ENCODE peak calls at places on chromosomes 13 and 19, in four cellular contexts. One of them, this sample, is unnamed.

GRCh38 chr19:43713208-43713607 is 2.7 kb upstream of the IRGC start:
- DNase-seq in IMR-90: no peak
- DNase-seq in GM12878: no peak
- DNase-seq in H1: no peak
- DNase-seq in this sample: no peak

GRCh38 chr13:80742027-80742426 is 401.1 kb upstream of the SPRY2 start:
- DNase-seq in IMR-90: no peak
- DNase-seq in GM12878: no peak
- DNase-seq in H1: no peak
- DNase-seq in this sample: no peak

GRCh38 chr13:31433201-31433600 is 233.4 kb downstream of the B3GLCT start:
- DNase-seq in IMR-90: no peak
- DNase-seq in GM12878: no peak
- DNase-seq in H1: no peak
- DNase-seq in this sample: no peak

GRCh38 chr13:68232351-68233130 is 1002.4 kb upstream of the PCDH9 start:
- DNase-seq in IMR-90: no peak
- DNase-seq in GM12878: no peak
- DNase-seq in H1: no peak
- DNase-seq in this sample: no peak

GRCh38 chr13:100594731-100595130 is 6.1 kb upstream of the GGACT start:
- DNase-seq in IMR-90: no peak
- DNase-seq in GM12878: no peak
- DNase-seq in H1: no peak
- DNase-seq in this sample: no peak

GRCh38 chr13:100536643-100537180 is 51.9 kb downstream of the GGACT start:
- DNase-seq in IMR-90: no peak
- DNase-seq in GM12878: no peak
- DNase-seq in H1: no peak
- DNase-seq in this sample: no peak

GRCh38 chr13:50369646-50370045 is 354.4 kb downstream of the KCNRG start:
- DNase-seq in IMR-90: no peak
- DNase-seq in GM12878: no peak
- DNase-seq in H1: no peak
- DNase-seq in this sample: no peak

GRCh38 chr19:35935911-35936737 is at the start of gene LRFN3:
- DNase-seq in IMR-90: peak; percentile 66
- DNase-seq in GM12878: no peak
- DNase-seq in H1: no peak
- DNase-seq in this sample: peak; percentile 57

GRCh38 chr19:17496337-17496997 is 15.0 kb upstream of the PGLS start:
- DNase-seq in IMR-90: peak; percentile 52
- DNase-seq in GM12878: peak; percentile 63
- DNase-seq in H1: peak; percentile 84
- DNase-seq in this sample: peak; percentile 71

GRCh38 chr19:19628499-19629134 is 597 bp upstream of the LPAR2 start:
- DNase-seq in IMR-90: peak; percentile 48
- DNase-seq in GM12878: no peak
- DNase-seq in H1: peak; percentile 73
- DNase-seq in this sample: peak; percentile 61

GRCh38 chr19:43776285-43776684 is 4.5 kb downstream of the KCNN4 start:
- DNase-seq in IMR-90: no peak
- DNase-seq in GM12878: no peak
- DNase-seq in H1: no peak
- DNase-seq in this sample: no peak

GRCh38 chr19:1837625-1838105 is 10.6 kb downstream of the REXO1 start:
- DNase-seq in IMR-90: no peak
- DNase-seq in GM12878: no peak
- DNase-seq in H1: no peak
- DNase-seq in this sample: no peak

GRCh38 chr19:1843116-1843515 is 5.2 kb downstream of the REXO1 start:
- DNase-seq in IMR-90: no peak
- DNase-seq in GM12878: no peak
- DNase-seq in H1: no peak
- DNase-seq in this sample: no peak

GRCh38 chr19:1839658-1840540 is 8.4 kb downstream of the REXO1 start:
- DNase-seq in IMR-90: no peak
- DNase-seq in GM12878: no peak
- DNase-seq in H1: no peak
- DNase-seq in this sample: no peak

GRCh38 chr19:1841209-1841924 is 6.9 kb downstream of the REXO1 start:
- DNase-seq in IMR-90: no peak
- DNase-seq in GM12878: no peak
- DNase-seq in H1: no peak
- DNase-seq in this sample: no peak

GRCh38 chr19:1840541-1841115 is 7.7 kb downstream of the REXO1 start:
- DNase-seq in IMR-90: no peak
- DNase-seq in GM12878: no peak
- DNase-seq in H1: no peak
- DNase-seq in this sample: no peak
- TF ChIP-seq RAD21 in IMR-90: no peak
- TF ChIP-seq RAD21 in GM12878: no peak
- TF ChIP-seq RAD21 in H1: no peak
- TF ChIP-seq RAD21 in this sample: no peak

GRCh38 chr13:111646464-111646855 is 326.0 kb downstream of the TEX29 start:
- DNase-seq in IMR-90: no peak
- DNase-seq in GM12878: no peak
- DNase-seq in H1: no peak
- DNase-seq in this sample: no peak

GRCh38 chr13:111652676-111653075 is 332.2 kb downstream of the TEX29 start:
- DNase-seq in IMR-90: no peak
- DNase-seq in GM12878: no peak
- DNase-seq in H1: no peak
- DNase-seq in this sample: no peak

GRCh38 chr13:111645598-111646463 is 325.4 kb downstream of the TEX29 start:
- DNase-seq in IMR-90: no peak
- DNase-seq in GM12878: no peak
- DNase-seq in H1: no peak
- DNase-seq in this sample: no peak

GRCh38 chr13:111654531-111654930 is 334.1 kb downstream of the TEX29 start:
- DNase-seq in IMR-90: no peak
- DNase-seq in GM12878: no peak
- DNase-seq in H1: no peak
- DNase-seq in this sample: no peak

GRCh38 chr13:111650626-111651025 is 330.2 kb downstream of the TEX29 start:
- DNase-seq in IMR-90: no peak
- DNase-seq in GM12878: no peak
- DNase-seq in H1: no peak
- DNase-seq in this sample: no peak
- TF ChIP-seq RAD21 in IMR-90: no peak
- TF ChIP-seq RAD21 in GM12878: no peak
- TF ChIP-seq RAD21 in H1: no peak
- TF ChIP-seq RAD21 in this sample: no peak

GRCh38 chr13:77358001-77358400 is 31.1 kb upstream of the MYCBP2 start:
- DNase-seq in IMR-90: no peak
- DNase-seq in GM12878: no peak
- DNase-seq in H1: no peak
- DNase-seq in this sample: no peak

GRCh38 chr13:77351326-77351725 is 24.4 kb upstream of the MYCBP2 start:
- DNase-seq in IMR-90: no peak
- DNase-seq in GM12878: no peak
- DNase-seq in H1: no peak
- DNase-seq in this sample: no peak

GRCh38 chr13:77356155-77356554 is 29.3 kb upstream of the MYCBP2 start:
- DNase-seq in IMR-90: no peak
- DNase-seq in GM12878: no peak
- DNase-seq in H1: no peak
- DNase-seq in this sample: no peak

GRCh38 chr13:77349365-77349764 is 22.5 kb upstream of the MYCBP2 start:
- DNase-seq in IMR-90: no peak
- DNase-seq in GM12878: no peak
- DNase-seq in H1: no peak
- DNase-seq in this sample: no peak

GRCh38 chr13:77353980-77354379 is 27.1 kb upstream of the MYCBP2 start:
- DNase-seq in IMR-90: no peak
- DNase-seq in GM12878: no peak
- DNase-seq in H1: no peak
- DNase-seq in this sample: no peak
- TF ChIP-seq RAD21 in IMR-90: no peak
- TF ChIP-seq RAD21 in GM12878: no peak
- TF ChIP-seq RAD21 in H1: no peak
- TF ChIP-seq RAD21 in this sample: no peak

DNA sequence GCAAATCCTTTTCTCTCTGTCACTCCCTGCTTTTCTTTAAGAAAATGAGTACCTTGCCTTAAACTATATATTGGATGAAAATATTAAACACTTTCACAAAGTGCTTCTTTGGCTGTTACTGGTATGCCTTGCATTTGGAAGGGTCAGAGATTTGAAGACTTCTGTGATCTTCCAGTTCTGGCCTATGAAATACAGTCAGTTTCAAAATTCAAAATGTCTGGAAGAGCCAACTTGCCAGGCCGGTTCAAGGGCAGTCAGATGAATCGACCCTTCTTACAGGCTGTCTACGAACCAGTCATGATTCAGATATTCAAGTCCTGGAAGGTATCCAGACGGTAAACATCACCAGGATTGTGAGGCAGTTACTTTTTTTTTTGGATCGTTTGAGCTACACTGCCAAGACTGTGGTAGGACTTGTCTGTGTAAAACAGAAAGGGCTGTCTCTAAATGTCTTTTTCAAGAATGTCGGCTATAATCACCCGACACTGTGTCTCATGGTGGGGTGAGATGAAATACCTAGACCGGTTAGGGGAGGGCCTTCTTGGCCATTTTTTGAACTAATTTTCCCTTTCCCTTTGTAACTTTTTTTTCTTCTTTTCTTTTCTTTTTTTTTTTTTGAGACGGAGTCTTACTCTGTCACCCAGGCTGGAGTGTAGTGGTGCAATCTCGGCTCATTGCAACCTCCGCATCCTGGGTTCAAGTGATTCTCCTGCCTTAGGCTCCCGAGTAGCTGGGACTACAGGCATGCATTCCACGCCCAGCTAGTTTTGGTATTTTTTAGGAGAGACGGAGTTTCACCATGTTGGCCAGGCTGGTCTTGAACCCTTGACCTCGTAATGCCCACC is 11.2 kb downstream of the ACTN4 start:
- DNase-seq in IMR-90: peak; percentile 100
- DNase-seq in GM12878: no peak
- DNase-seq in H1: no peak
- DNase-seq in this sample: peak; percentile 83
- TF ChIP-seq RAD21 in IMR-90: peak; percentile 30
- TF ChIP-seq RAD21 in GM12878: no peak
- TF ChIP-seq RAD21 in H1: no peak
- TF ChIP-seq RAD21 in this sample: no peak

DNA sequence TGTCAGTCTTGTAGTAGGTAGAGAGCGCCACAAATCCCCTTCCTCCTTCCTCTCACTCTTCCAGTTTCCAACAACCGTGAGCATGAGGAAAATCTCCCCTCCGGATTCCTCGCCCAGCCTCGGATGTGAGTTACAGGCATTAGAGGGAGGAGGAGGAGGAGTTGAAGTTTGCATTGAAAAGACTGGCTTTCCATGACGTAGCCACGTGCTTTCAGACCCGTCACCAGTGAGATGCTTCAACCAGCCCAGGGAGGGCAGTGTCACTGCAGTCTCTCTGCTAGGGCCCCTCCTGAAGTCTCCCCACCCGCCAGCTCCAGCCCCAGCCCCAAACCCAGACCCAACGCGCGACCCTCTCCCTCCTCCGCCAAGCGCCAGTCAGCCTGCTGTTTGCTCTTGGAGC is 444 bp upstream of the FGF14 start:
- DNase-seq in IMR-90: peak; percentile 39
- DNase-seq in GM12878: no peak
- DNase-seq in H1: peak; percentile 51
- DNase-seq in this sample: no peak
- TF ChIP-seq RAD21 in IMR-90: no peak
- TF ChIP-seq RAD21 in GM12878: no peak
- TF ChIP-seq RAD21 in H1: peak; percentile 36
- TF ChIP-seq RAD21 in this sample: no peak

GRCh38 chr13:33125821-33126570 is 109.8 kb downstream of the KL start:
- DNase-seq in IMR-90: peak; percentile 97
- DNase-seq in GM12878: no peak
- DNase-seq in H1: peak; percentile 51
- DNase-seq in this sample: peak; percentile 87
- TF ChIP-seq RAD21 in IMR-90: peak; percentile 9
- TF ChIP-seq RAD21 in GM12878: no peak
- TF ChIP-seq RAD21 in H1: no peak
- TF ChIP-seq RAD21 in this sample: peak; percentile 29

DNA sequence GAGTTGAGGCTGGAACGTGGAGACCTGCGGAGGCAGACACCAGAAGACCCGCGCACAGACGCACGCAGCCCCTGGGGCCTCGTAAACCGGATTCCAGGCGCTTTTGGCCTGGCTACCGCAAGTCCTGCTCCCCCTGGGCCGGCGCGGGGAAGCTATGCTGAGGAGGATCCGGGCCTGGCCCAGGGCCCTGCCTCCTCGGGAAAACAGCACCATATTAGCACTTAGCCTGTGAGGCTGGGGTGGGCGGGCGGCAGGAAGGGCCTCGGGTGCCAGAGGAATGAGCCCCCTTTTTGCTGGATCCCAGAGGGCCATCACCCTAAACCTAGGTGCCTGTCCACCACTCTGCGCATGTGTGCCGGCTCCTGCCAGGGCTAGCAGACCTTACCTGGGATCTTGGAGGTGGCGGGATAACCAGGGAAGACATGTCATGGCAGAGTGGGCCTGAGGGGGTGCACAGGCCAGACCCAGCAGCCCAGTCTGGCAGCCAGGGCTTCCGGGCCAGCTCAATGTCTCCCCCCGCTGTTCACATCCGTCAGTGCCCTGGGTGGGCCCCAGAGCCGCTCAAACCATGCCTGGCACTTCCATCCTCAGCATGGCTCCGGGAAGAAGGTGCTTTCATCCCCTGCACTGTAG is 7.3 kb downstream of the ELOF1 start:
- DNase-seq in IMR-90: no peak
- DNase-seq in GM12878: no peak
- DNase-seq in H1: no peak
- DNase-seq in this sample: no peak
- TF ChIP-seq RAD21 in IMR-90: peak; percentile 47
- TF ChIP-seq RAD21 in GM12878: peak; percentile 30
- TF ChIP-seq RAD21 in H1: peak; percentile 73
- TF ChIP-seq RAD21 in this sample: peak; percentile 61

DNA sequence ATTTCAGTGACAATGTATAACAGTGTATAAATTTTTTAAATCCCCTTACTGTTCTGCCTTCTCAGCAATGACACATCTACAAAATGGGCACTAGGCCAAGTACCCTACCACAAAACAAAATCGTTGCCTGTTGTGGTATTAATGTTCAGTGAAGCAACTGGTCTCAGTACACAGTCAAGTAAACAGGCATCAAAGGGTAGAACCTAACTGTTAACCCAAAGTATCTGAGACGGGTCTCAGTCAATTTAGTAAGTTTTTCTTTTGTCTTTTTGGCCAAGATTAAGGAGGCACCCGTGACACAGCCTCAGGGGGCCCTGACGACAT is 67.4 kb downstream of the SUCLA2 start:
- DNase-seq in IMR-90: peak; percentile 17
- DNase-seq in GM12878: no peak
- DNase-seq in H1: no peak
- DNase-seq in this sample: no peak
- TF ChIP-seq RAD21 in IMR-90: no peak
- TF ChIP-seq RAD21 in GM12878: no peak
- TF ChIP-seq RAD21 in H1: no peak
- TF ChIP-seq RAD21 in this sample: no peak